ENCODE peak calls at places on chromosome 17, in seven cellular contexts. M is lung, N is right lobe of liver, W is HepG2, Q is thyroid gland, Z is esophagus squamous epithelium, B is Caco-2. J is an unnamed sample.

GRCh38 chr17:63295839-63296590 is 150.1 kb downstream of the CYB561 start:
- DNase-seq in M (no peak), N (no peak), W (no peak), Q (no peak), Z (no peak), B (no peak), J (no peak)

GRCh38 chr17:15951368-15952047 is 6.6 kb downstream of the ADORA2B start:
- DNase-seq in M (no peak), N (no peak), W (no peak), Q (no peak), Z (no peak), B (no peak), J (no peak)

GRCh38 chr17:45040459-45040858 is 11.0 kb downstream of the DCAKD start:
- DNase-seq in M (no peak), N (no peak), W (no peak), Q (no peak), Z (no peak), B (no peak), J (no peak)

GRCh38 chr17:21285164-21286065 is 904 bp downstream of the MAP2K3 start:
- DNase-seq in M (no peak), N (no peak), W (no peak), Q (peak; percentile 64), Z (no peak), B (no peak), J (peak; percentile 17)

GRCh38 chr17:3983945-3984484 is 19.8 kb upstream of the ATP2A3 start:
- DNase-seq in M (no peak), N (peak; percentile 50), W (no peak), Q (no peak), Z (no peak), B (no peak), J (no peak)

GRCh38 chr17:15335446-15335845 is 6.0 kb downstream of the TEKT3 start:
- DNase-seq in M (no peak), N (no peak), W (no peak), Q (no peak), Z (no peak), B (no peak), J (no peak)

GRCh38 chr17:69213059-69213813 is 15.4 kb downstream of the ABCA10 start:
- DNase-seq in M (no peak), N (no peak), W (no peak), Q (no peak), Z (no peak), B (no peak), J (no peak)

GRCh38 chr17:47707056-47707791 is 13.3 kb downstream of the TBKBP1 start:
- DNase-seq in M (no peak), N (no peak), W (peak; percentile 32), Q (no peak), Z (no peak), B (no peak), J (no peak)

GRCh38 chr17:16464001-16464640 is 27.9 kb downstream of the LRRC75A start:
- DNase-seq in M (no peak), N (no peak), W (no peak), Q (peak; percentile 63), Z (no peak), B (no peak), J (no peak)

GRCh38 chr17:69485901-69486643 is 71.6 kb downstream of the MAP2K6 start:
- DNase-seq in M (no peak), N (no peak), W (no peak), Q (no peak), Z (no peak), B (no peak), J (no peak)

GRCh38 chr17:29131814-29132682 is 48.1 kb downstream of the MYO18A start:
- DNase-seq in M (no peak), N (no peak), W (no peak), Q (no peak), Z (no peak), B (no peak), J (peak; percentile 92)

GRCh38 chr17:29687601-29688000 is 64.9 kb upstream of the CORO6 start:
- DNase-seq in M (no peak), N (no peak), W (no peak), Q (no peak), Z (no peak), B (no peak), J (peak; percentile 60)

GRCh38 chr17:65061621-65062020 is 5.1 kb upstream of the GNA13 start:
- DNase-seq in M (no peak), N (no peak), W (no peak), Q (no peak), Z (no peak), B (no peak), J (no peak)

GRCh38 chr17:59545942-59546341 is 19.5 kb upstream of the DHX40 start:
- DNase-seq in M (no peak), N (no peak), W (no peak), Q (no peak), Z (no peak), B (no peak), J (no peak)

GRCh38 chr17:65723356-65723928 is 162.0 kb upstream of the AXIN2 start:
- DNase-seq in M (no peak), N (no peak), W (peak; percentile 71), Q (no peak), Z (no peak), B (no peak), J (peak; percentile 20)

GRCh38 chr17:63800783-63801182 is 26.4 kb upstream of the PSMC5 start:
- DNase-seq in M (no peak), N (no peak), W (no peak), Q (no peak), Z (no peak), B (no peak), J (no peak)

GRCh38 chr17:28726396-28726911 is 421 bp upstream of the TLCD1 start:
- DNase-seq in M (peak; percentile 76), N (peak; percentile 81), W (peak; percentile 48), Q (no peak), Z (peak; percentile 41), B (peak; percentile 82), J (peak; percentile 61)

GRCh38 chr17:64357191-64357981 is 33.3 kb downstream of the PECAM1 start:
- DNase-seq in M (no peak), N (no peak), W (no peak), Q (no peak), Z (no peak), B (no peak), J (no peak)

GRCh38 chr17:17884281-17885028 is 47.7 kb upstream of the SREBF1 start:
- DNase-seq in M (no peak), N (no peak), W (no peak), Q (peak; percentile 53), Z (no peak), B (no peak), J (no peak)
- TF ChIP-seq CTCF in M (no peak), N (no peak), W (no peak), Q (no peak), Z (no peak), B (no peak), J (no peak)

DNA sequence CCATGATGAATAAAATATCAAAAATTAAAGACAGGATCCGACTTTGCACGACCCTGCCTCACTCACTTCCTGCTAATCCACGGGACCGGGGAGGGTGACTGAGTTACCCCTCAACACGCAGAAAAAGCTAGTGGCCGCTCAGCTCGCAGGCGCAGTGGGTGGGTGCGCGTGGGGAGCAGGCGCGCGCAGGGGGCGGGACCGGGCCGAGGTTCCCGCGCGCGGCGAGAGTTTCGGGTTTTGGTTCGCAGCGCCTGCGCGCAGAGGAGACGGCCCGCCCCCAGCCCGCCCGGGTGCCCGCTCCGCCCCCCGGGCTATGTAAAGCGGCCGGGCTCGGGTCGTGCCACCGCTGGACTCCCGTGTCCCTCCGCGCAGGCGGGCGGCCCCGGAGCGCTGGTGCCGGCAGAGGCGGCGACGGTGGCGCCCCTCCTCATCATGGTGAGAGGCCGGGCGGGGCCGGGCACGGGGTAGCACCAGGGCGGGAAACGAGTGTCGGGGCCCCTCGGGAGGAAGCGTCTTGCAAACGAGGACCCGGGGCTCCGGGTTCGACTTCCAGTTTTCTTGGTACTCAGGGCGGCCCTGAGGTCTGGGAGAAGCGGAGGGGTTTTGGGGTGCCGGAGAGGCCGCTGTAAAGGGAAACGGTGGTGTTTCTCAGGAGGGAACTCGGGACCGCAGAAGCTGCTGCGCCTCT is at the start of gene CNP:
- DNase-seq in M (peak; percentile 90), N (peak; percentile 94), W (peak; percentile 82), Q (peak; percentile 94), Z (peak; percentile 40), B (peak; percentile 92), J (peak; percentile 94)
- H3K4me1 ChIP-seq in M (no peaks in the 10 kb centered on the region), N (no peaks in the 10 kb centered on the region), W (peaks cover 68% of the 10 kb centered on the region), Q (peaks cover 12% of the 10 kb centered on the region), Z (peaks cover 24% of the 10 kb centered on the region), B (peaks cover 20% of the 10 kb centered on the region), J (no peaks in the 10 kb centered on the region)

DNA sequence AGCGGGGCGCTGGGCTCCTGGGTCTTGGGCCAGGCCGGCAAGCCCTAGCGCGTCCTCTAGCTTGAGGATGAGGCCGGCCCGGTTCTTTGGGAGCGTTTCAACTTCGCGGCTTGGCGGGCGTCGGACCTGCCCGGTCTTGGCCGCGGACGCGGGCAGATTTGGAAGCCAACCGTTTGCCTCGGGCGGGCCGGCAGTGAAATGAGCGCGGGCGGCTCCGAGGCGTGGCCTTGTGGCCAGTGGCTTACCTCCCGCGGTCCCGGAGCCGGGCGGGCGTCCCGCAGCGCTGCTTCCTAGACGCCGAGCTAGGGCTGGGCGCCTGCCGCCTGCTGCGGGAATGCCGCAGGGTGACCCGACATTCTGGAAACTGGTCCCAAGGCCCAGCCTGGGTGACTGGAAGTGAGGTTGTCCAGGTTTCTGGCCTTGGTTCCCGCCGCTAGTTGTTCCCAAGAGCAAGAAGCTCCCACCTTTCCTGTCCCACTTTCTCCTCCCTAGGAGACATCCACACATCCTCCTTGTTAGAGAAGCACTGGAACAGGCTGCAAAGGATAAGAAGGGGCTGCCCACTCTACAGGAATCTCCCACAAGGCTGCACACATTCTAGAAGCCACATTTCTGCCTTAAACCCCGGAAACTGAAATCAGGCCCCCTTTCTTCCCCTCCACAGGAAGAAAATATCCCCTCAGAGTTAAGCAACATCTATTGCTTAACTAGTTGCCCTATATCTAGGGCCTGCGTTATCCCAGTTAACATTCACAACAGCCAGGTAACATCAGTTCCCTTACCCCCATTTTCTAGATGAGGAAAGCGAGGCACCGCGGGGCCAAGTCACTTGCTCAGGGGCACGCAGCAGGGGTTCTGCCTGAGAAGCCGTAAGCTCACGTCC is 4.5 kb upstream of the CBX8 start:
- DNase-seq in M (no peak), N (no peak), W (no peak), Q (no peak), Z (no peak), B (peak; percentile 70), J (no peak)
- TF ChIP-seq CTCF in M (no peak), N (no peak), W (peak; percentile 34), Q (no peak), Z (no peak), B (no peak), J (no peak)

DNA sequence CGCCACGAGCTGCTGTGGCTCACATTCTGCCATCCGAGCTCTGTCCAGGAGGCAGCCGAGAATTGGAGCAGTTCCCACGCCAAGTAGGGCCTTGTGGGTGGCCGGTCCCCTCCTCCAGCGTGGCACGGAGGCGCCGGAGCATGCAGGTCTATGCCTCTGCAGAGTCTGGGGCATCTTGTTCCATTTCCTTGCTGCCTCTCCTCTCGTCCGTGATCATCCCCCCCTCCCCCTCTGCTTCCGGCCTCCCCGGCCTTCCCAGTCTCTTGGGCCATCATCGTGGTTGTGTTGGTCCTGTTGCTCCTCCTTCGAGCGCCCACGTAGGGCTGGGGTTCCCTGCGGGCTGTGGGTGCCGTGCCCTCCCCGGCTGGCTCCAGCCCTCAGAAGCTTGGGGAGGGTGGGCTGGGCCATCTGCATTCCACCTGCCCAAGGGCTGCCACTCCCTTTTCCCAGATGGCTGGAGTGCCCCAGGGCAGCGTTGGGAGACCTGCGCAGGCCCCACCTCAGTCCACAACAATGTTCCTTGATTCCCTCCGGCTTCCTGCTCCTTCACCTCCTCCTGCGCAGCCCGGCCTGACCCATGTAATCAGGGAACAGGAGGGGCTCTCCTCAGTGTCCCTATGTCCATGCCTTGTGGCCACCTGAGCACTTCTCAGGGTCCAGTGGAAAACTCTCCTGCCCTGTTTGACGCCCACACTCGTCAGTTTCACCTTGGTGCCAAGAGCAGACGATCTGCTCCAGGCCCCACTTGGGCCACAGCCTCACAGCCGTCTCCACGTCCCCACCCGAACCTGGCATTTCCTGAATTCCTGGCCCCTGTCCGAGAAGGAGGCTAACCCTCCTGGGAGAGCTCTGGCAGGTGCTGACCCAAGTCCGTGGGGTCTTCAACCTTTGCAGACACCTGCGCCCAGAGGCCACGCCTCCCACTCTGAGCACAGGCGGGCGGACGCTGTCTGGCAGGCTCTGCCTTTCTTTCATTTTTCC is 37.1 kb downstream of the BAIAP2 start:
- DNase-seq in M (peak; percentile 88), N (no peak), W (no peak), Q (peak; percentile 94), Z (no peak), B (peak; percentile 64), J (no peak)
- H3K4me1 ChIP-seq in M (no peaks in the 10 kb centered on the region), N (no peaks in the 10 kb centered on the region), W (peaks cover 19% of the 10 kb centered on the region), Q (peaks cover 32% of the 10 kb centered on the region), Z (peaks cover 5% of the 10 kb centered on the region), B (peaks cover 11% of the 10 kb centered on the region), J (no peaks in the 10 kb centered on the region)